ENCODE peak calls at places on chromosomes 5 and 9, in seven cellular contexts. Q is transverse colon, X is endothelial cell of umbilical vein, B is tibial nerve, G is coronary artery, W is heart right ventricle, L is dorsolateral prefrontal cortex. N is an unnamed sample.

GRCh38 chr5:77138981-77139380 is 51.9 kb upstream of the ZBED3 start:
- DNase-seq in Q (no peak), X (no peak), B (no peak), G (no peak), W (no peak), L (no peak), N (no peak)

GRCh38 chr5:1409386-1410110 is 35.7 kb downstream of the SLC6A3 start:
- DNase-seq in Q (no peak), X (peak; percentile 7), B (no peak), G (no peak), W (no peak), L (no peak), N (no peak)

GRCh38 chr5:122507581-122507980 is 195.5 kb downstream of the SNCAIP start:
- DNase-seq in Q (no peak), X (no peak), B (no peak), G (no peak), W (no peak), L (no peak), N (no peak)

GRCh38 chr5:83988293-83988685 is 267.6 kb upstream of the HAPLN1 start:
- DNase-seq in Q (no peak), X (no peak), B (no peak), G (no peak), W (no peak), L (no peak), N (no peak)

GRCh38 chr9:90038778-90039177 is 434.0 kb downstream of the GADD45G start:
- DNase-seq in Q (no peak), X (no peak), B (no peak), G (no peak), W (no peak), L (no peak), N (no peak)

GRCh38 chr5:172791291-172791690 is 20.3 kb upstream of the DUSP1 start:
- DNase-seq in Q (no peak), X (no peak), B (no peak), G (no peak), W (no peak), L (no peak), N (no peak)

GRCh38 chr5:104189031-104189430 is 626.4 kb upstream of the NUDT12 start:
- DNase-seq in Q (no peak), X (peak; percentile 43), B (no peak), G (no peak), W (no peak), L (no peak), N (no peak)

GRCh38 chr5:97618721-97619120 is 435.7 kb upstream of the RIOK2 start:
- DNase-seq in Q (no peak), X (no peak), B (no peak), G (no peak), W (no peak), L (no peak), N (no peak)

GRCh38 chr5:123546657-123547056 is 34.7 kb downstream of the CSNK1G3 start:
- DNase-seq in Q (no peak), X (no peak), B (no peak), G (no peak), W (no peak), L (no peak), N (no peak)

GRCh38 chr5:172543484-172544298 is 89.4 kb upstream of the SH3PXD2B start:
- DNase-seq in Q (no peak), X (no peak), B (peak; percentile 1), G (peak; percentile 17), W (no peak), L (no peak), N (no peak)

GRCh38 chr5:74865293-74865798 is 841 bp downstream of the FAM169A start:
- DNase-seq in Q (no peak), X (no peak), B (no peak), G (no peak), W (no peak), L (no peak), N (peak; percentile 61)

GRCh38 chr5:78615697-78616096 is 32.9 kb downstream of the LHFPL2 start:
- DNase-seq in Q (no peak), X (no peak), B (no peak), G (no peak), W (no peak), L (no peak), N (no peak)

GRCh38 chr5:150142189-150142788 is 13.4 kb downstream of the PDGFRB start:
- DNase-seq in Q (no peak), X (no peak), B (no peak), G (no peak), W (no peak), L (no peak), N (no peak)

GRCh38 chr5:150141544-150142188 is 14.0 kb downstream of the PDGFRB start:
- DNase-seq in Q (no peak), X (no peak), B (no peak), G (no peak), W (no peak), L (no peak), N (no peak)

GRCh38 chr5:150138551-150139265 is 16.9 kb downstream of the PDGFRB start:
- DNase-seq in Q (no peak), X (peak; percentile 86), B (peak; percentile 55), G (peak; percentile 93), W (peak; percentile 60), L (no peak), N (no peak)

GRCh38 chr5:150139334-150139733 is 16.3 kb downstream of the PDGFRB start:
- DNase-seq in Q (no peak), X (no peak), B (no peak), G (no peak), W (no peak), L (no peak), N (no peak)

GRCh38 chr5:150140830-150141229 is 14.8 kb downstream of the PDGFRB start:
- DNase-seq in Q (no peak), X (no peak), B (no peak), G (no peak), W (peak; percentile 55), L (no peak), N (no peak)
- H3K27ac ChIP-seq in Q (peak overlapping the region; percentile 89), X (no peak overlapping the region), B (peak overlapping the region; percentile 60), G (peak overlapping the region; percentile 96), W (peak overlapping the region; percentile 92), L (peak overlapping the region; percentile 78), N (peak overlapping the region; percentile 20)

GRCh38 chr5:173962436-173962835 is 26.5 kb upstream of the C5orf47 start:
- DNase-seq in Q (no peak), X (no peak), B (no peak), G (no peak), W (no peak), L (no peak), N (no peak)

GRCh38 chr5:173968154-173968553 is 20.8 kb upstream of the C5orf47 start:
- DNase-seq in Q (no peak), X (no peak), B (no peak), G (no peak), W (no peak), L (no peak), N (no peak)

GRCh38 chr5:173964491-173964890 is 24.5 kb upstream of the C5orf47 start:
- DNase-seq in Q (no peak), X (no peak), B (no peak), G (no peak), W (no peak), L (no peak), N (no peak)

GRCh38 chr5:173963107-173963506 is 25.9 kb upstream of the C5orf47 start:
- DNase-seq in Q (no peak), X (no peak), B (no peak), G (no peak), W (no peak), L (no peak), N (no peak)

DNA sequence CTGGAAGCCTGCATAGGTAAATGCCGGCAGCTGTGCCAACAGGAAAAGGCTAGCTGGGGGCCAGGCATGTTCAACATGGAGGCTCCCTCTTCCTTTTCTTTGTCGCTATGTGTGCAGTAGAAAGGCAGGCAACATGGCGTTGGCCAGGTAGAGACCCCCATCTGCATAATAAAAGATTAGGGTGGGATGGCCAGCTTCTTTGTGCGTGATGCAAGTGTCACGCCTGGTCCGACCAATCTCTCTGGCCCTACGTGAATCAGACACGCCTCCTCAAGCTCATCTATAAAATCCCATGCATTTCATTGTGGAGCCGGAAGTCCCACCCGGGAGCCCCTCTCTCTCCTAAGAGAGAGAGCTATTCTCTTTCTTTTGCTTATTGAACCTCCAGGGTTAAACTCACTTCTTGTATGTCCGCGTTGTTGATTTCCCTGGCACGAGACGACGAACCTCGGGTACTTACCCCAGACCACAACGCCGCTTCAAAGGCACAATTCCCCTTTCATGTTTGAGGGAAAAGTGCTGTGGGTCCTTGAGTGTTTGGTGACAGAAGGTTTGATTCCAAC is 25.0 kb upstream of the C5orf47 start:
- DNase-seq in Q (peak; percentile 41), X (no peak), B (no peak), G (no peak), W (no peak), L (no peak), N (peak; percentile 64)
- H3K27ac ChIP-seq in Q (no peak overlapping the region), X (no peak overlapping the region), B (no peak overlapping the region), G (no peak overlapping the region), W (peak overlapping the region; percentile 63), L (peak overlapping the region; percentile 87), N (peak overlapping the region; percentile 68)

GRCh38 chr5:68406344-68406743 is 190.8 kb downstream of the PIK3R1 start:
- DNase-seq in Q (no peak), X (no peak), B (no peak), G (no peak), W (no peak), L (no peak), N (no peak)
- H3K27ac ChIP-seq in Q (peak overlapping the region; percentile 28), X (no peak overlapping the region), B (no peak overlapping the region), G (no peak overlapping the region), W (no peak overlapping the region), L (no peak overlapping the region), N (no peak overlapping the region)

GRCh38 chr5:68217476-68217984 is 2.0 kb downstream of the PIK3R1 start:
- DNase-seq in Q (no peak), X (no peak), B (no peak), G (no peak), W (no peak), L (no peak), N (no peak)
- H3K27ac ChIP-seq in Q (peak overlapping the region; percentile 99), X (no peak overlapping the region), B (peak overlapping the region; percentile 95), G (peak overlapping the region; percentile 98), W (peak overlapping the region; percentile 99), L (peak overlapping the region; percentile 94), N (peak overlapping the region; percentile 91)

GRCh38 chr5:179729727-179730126 is 2.9 kb upstream of the MAML1 start:
- DNase-seq in Q (no peak), X (no peak), B (no peak), G (no peak), W (no peak), L (no peak), N (no peak)

GRCh38 chr5:179729303-179729702 is 3.3 kb upstream of the MAML1 start:
- DNase-seq in Q (no peak), X (no peak), B (no peak), G (no peak), W (no peak), L (no peak), N (no peak)

GRCh38 chr5:179730356-179730755 is 2.3 kb upstream of the MAML1 start:
- DNase-seq in Q (no peak), X (no peak), B (no peak), G (no peak), W (no peak), L (no peak), N (no peak)

GRCh38 chr5:179731791-179732411 is 721 bp upstream of the MAML1 start:
- DNase-seq in Q (peak; percentile 17), X (no peak), B (no peak), G (peak; percentile 76), W (peak; percentile 32), L (no peak), N (no peak)

GRCh38 chr5:179730852-179731251 is 1.8 kb upstream of the MAML1 start:
- DNase-seq in Q (no peak), X (no peak), B (no peak), G (no peak), W (no peak), L (no peak), N (no peak)
- H3K27ac ChIP-seq in Q (no peak overlapping the region), X (no peak overlapping the region), B (no peak overlapping the region), G (no peak overlapping the region), W (no peak overlapping the region), L (no peak overlapping the region), N (no peak overlapping the region)

N was measured in caudate nucleus.